ENCODE peak calls at places on chromosomes 5 and 9, in seven cellular contexts. Q is adipocyte; J is lung; G is choroid plexus epithelial cell; Y is prostate gland; O is CD4-positive, CD25-positive, alpha-beta regulatory T cell; A is cardiac fibroblast. W is an unnamed sample.

GRCh38 chr5:171842006-171842776 is 56.6 kb downstream of the SMIM23 start:
- DNase-seq in Q (no peak), J (no peak), G (no peak), Y (peak), O (no peak), A (no peak), W (no peak)

GRCh38 chr9:2461886-2462285 is 159.7 kb upstream of the VLDLR start:
- DNase-seq in Q (peak), J (no peak), G (peak), Y (no peak), O (no peak), A (no peak), W (no peak)

GRCh38 chr5:115389799-115390382 is 93.4 kb upstream of the CCDC112 start:
- DNase-seq in Q (no peak), J (no peak), G (no peak), Y (no peak), O (no peak), A (no peak), W (peak)

GRCh38 chr9:108668191-108668940 is 187.4 kb downstream of the ACTL7B start:
- DNase-seq in Q (no peak), J (no peak), G (no peak), Y (no peak), O (no peak), A (no peak), W (peak)

GRCh38 chr9:90105793-90106192 is 501.0 kb downstream of the GADD45G start:
- DNase-seq in Q (no peak), J (no peak), G (no peak), Y (no peak), O (no peak), A (no peak), W (no peak)

GRCh38 chr5:56190500-56190899 is 42.6 kb downstream of the ANKRD55 start:
- DNase-seq in Q (no peak), J (peak), G (peak), Y (no peak), O (peak), A (peak), W (peak)

GRCh38 chr5:170469414-170469813 is 34.4 kb upstream of the KCNIP1 start:
- DNase-seq in Q (no peak), J (peak), G (no peak), Y (no peak), O (no peak), A (no peak), W (no peak)

GRCh38 chr5:145853952-145854351 is 18.8 kb upstream of the PRELID2 start:
- DNase-seq in Q (no peak), J (no peak), G (no peak), Y (no peak), O (no peak), A (no peak), W (no peak)

GRCh38 chr9:84061613-84062205 is 81.1 kb downstream of the RMI1 start:
- DNase-seq in Q (no peak), J (no peak), G (no peak), Y (no peak), O (no peak), A (no peak), W (no peak)

GRCh38 chr9:38651400-38652042 is 31.1 kb upstream of the ANKRD18A start:
- DNase-seq in Q (no peak), J (no peak), G (no peak), Y (no peak), O (no peak), A (no peak), W (no peak)

GRCh38 chr5:10151656-10152055 is 98.0 kb downstream of the ATPSCKMT start:
- DNase-seq in Q (no peak), J (no peak), G (peak), Y (no peak), O (no peak), A (no peak), W (peak)

GRCh38 chr5:158456756-158457155 is 597.8 kb upstream of the CLINT1 start:
- DNase-seq in Q (peak), J (no peak), G (peak), Y (no peak), O (no peak), A (peak), W (peak)

GRCh38 chr9:132447346-132447745 is 37.3 kb downstream of the CFAP77 start:
- DNase-seq in Q (no peak), J (no peak), G (peak), Y (no peak), O (no peak), A (no peak), W (no peak)

GRCh38 chr9:81687521-81688261 is 1.7 kb downstream of the TLE1 start:
- DNase-seq in Q (peak), J (peak), G (peak), Y (peak), O (no peak), A (peak), W (peak)

GRCh38 chr9:119009253-119009652 is 360.0 kb downstream of the BRINP1 start:
- DNase-seq in Q (peak), J (no peak), G (no peak), Y (no peak), O (no peak), A (no peak), W (peak)

DNA sequence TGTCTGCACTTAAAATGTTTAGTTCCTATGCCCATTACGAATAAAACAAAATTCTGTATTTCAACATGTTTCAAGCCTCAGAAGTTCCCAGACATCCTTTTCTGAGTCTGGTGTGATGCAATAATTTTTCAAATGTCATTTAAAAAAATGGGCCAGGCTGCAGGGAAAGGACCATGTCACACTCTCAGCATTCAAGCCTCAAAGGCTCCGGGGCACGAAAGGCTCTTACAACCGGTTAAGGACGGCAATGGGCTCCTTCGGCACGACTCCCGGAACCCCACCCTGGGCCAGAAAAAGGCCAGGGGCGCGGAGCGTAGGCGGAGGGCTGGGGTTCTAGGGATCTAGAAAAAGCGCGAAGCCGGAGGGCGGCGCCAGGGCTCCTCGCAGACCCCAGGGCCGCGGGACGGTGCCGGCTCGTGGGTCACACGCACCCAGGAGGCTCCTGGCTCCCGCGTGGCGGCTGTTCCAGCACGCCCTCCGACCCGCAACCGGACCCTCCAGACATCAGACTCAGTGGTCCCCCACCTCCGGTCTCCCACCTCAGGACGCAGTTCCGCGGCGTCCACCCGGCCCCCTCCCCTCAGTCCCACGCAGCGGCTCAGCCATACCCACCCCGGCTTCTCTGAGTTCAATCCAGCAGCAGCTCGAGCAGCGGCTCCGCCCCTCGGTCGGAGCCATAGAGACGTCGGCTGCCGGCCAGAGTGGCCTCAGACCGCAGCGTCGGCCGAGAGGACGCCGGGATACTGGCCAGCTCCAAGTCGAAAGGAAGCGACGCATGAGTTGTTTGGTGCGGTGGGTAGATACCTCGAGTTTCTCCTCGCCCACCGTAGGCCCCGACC is at the start of gene TMEM267:
- DNase-seq in Q (peak), J (peak), G (peak), Y (peak), O (peak), A (peak), W (peak)
- H3K4me3 ChIP-seq in Q (peak), J (peak), G (peak), Y (peak), O (peak), A (peak), W (peak)

DNA sequence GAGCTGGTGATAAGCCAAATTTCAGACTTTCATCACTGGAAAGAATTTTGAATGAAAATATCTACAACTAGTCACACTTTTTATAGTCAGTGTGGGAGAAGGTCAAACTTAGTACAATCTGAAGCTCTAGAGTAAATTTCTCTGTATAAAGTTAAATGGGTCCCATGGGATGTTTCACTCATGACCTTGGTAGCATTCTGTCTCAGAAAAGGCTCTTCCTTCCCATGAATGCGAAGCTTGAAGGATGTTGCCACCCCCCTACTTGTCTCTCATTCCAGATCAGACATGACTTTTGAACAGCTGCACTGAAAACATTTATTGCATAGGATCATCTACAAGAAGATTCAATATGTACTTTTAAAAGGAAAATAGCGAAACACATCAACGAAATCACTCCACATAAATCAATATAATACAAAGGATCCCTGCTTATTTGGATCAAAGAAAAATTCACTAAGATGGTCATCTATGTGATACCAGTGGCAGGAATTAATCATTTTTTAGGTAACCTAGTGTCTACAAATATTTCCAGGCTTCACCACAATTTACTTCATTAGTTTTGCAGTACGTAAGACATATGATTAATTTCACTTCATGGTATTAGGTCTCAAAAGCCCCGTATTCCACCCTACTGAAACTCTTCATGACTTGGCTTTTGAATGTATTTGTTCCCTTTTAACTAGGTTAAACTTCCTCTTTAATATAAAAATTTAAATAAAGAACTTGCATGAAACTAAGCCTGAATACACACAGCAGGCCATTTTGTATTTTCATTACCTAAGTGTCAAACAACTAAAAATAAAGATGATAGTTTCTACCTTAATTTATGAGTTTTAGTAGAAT is 4.4 kb downstream of the ST8SIA4 start:
- DNase-seq in Q (no peak), J (no peak), G (no peak), Y (no peak), O (no peak), A (no peak), W (no peak)
- H3K4me3 ChIP-seq in Q (no peak), J (no peak), G (no peak), Y (no peak), O (peak), A (no peak), W (no peak)

GRCh38 chr5:15740383-15740782 is 240.4 kb downstream of the FBXL7 start:
- DNase-seq in Q (no peak), J (no peak), G (no peak), Y (no peak), O (no peak), A (no peak), W (no peak)

GRCh38 chr5:15734058-15734457 is 234.1 kb downstream of the FBXL7 start:
- DNase-seq in Q (no peak), J (no peak), G (no peak), Y (no peak), O (no peak), A (no peak), W (no peak)

GRCh38 chr5:15737036-15737821 is 237.2 kb downstream of the FBXL7 start:
- DNase-seq in Q (peak), J (no peak), G (peak), Y (no peak), O (no peak), A (peak), W (no peak)

GRCh38 chr5:15737882-15738677 is 238.1 kb downstream of the FBXL7 start:
- DNase-seq in Q (peak), J (no peak), G (peak), Y (no peak), O (no peak), A (no peak), W (no peak)
- H3K4me3 ChIP-seq in Q (peak), J (no peak), G (no peak), Y (no peak), O (no peak), A (no peak), W (no peak)

DNA sequence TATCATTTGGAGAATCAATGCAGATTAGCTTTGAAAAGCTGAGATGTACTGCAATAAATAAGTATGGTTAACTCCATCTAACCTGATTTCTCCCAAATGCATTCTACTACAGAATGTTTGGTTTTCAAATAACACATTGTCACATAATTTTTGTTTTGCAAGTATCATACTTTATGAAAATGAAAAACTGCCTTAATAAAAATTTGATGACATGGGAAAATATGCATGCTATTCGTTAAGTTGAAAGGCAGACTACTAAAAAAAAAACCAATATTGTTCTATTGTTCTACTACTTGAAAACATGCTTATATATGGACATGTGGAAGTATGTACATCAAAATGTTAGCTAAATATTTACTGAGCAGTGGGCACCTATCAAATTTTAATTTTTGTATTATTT is 668.9 kb downstream of the HTR1A start:
- DNase-seq in Q (no peak), J (no peak), G (no peak), Y (no peak), O (no peak), A (no peak), W (no peak)
- H3K4me3 ChIP-seq in Q (no peak), J (no peak), G (no peak), Y (no peak), O (no peak), A (no peak), W (no peak)

DNA sequence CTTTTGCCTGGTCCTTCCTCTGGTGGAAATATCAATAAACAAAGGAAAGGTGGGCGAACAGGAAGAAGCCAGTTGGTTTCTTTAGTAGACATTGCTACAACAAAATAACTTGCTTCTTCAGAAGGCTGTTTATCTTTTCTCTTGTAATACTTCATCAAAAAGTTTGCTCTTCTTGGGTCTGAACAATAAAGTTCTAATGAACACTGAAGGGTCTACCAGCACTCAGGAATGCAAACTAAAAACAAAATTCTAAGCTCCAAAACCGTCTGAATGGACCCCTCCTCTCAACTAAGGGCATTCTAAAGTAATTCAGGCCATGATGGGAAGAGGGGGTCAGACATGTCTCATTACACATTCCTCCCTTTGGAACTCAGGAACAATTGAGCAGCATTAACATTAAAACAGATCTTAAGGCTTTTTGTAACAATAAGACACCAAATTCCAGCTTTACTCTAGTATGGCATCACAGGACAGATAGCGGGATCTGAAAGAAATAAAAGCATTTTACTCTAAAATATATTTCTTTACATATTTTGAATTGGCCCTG is 2.3 kb downstream of the TBCA start:
- DNase-seq in Q (no peak), J (no peak), G (no peak), Y (no peak), O (no peak), A (no peak), W (no peak)
- H3K4me3 ChIP-seq in Q (peak), J (no peak), G (no peak), Y (no peak), O (peak), A (no peak), W (no peak)

DNA sequence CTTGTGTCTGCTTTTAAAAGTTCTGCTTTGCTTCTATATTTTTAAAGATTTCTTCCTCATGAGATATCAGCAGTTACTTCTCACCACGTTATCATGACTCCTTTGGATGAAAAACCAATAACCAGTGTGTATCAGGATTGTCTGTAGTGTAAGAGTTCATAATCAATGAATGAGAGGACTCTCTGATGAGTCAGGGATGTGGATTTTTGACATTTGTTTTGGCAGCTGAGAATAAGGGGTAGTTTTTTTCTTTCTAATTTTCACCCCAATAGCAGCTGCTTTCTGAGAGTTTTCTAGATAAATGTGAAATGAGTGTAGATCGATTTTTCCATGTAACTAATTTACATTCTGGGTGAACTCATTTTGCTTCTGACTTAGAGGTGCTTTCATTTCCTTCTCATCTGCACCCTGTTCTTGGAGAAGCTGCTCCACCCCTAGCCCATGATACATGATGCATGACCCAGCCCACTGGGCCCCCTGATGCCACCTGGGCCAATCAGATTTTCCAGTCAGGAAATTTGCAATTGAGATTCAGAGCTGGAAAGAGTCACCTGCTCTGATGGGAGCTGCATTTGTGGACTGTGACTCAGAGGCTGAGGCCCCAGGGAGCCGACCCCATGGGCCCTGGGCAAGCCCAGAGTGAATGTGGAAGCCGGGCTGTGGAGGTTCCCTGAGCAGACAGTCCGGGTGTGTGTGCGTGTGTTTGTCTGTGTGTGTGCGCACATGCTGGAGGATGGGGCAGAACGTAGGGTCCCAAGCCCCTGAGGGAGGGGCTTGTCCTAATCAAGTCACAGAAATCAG is 159.3 kb downstream of the RGS3 start:
- DNase-seq in Q (peak), J (no peak), G (peak), Y (no peak), O (no peak), A (peak), W (peak)
- H3K4me3 ChIP-seq in Q (no peak), J (no peak), G (no peak), Y (no peak), O (no peak), A (no peak), W (no peak)

DNA sequence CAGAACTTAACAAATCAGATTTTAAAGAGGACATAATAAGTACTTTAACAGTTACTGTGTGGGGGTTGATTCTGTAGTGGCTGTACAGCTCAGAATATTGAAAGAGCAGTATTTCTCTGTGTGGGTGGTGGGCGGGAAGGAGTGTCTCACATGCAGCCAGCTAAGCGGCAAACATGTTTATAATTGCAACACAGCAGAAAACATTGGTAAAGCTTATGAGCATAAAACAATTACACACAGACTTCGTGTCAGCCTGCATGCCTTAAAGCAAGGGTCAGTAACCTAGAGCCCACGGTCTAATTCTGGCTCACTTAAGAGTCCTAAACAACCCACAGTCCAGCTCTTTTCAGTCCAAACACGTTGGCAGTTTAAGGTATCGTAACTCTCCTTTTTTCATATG is 24.7 kb upstream of the CSNK1G3 start:
- DNase-seq in Q (peak), J (no peak), G (peak), Y (no peak), O (no peak), A (peak), W (peak)
- H3K4me3 ChIP-seq in Q (peak), J (no peak), G (no peak), Y (no peak), O (no peak), A (no peak), W (no peak)